ENCODE peak calls at places on chromosomes 4 and X, in ten cellular contexts. F is uterus, G is cardiac muscle cell, N is transverse colon, P is WERI-Rb-1, K is HepG2, C is heart left ventricle, R is HCT116, Q is thoracic aorta, B is suprapubic skin. L is an unnamed sample. For H3K27me3, the result is how much of the 10 kb centered on the place peaks cover.

GRCh38 chr4:14562901-14563300 is 439.4 kb upstream of the CPEB2 start:
- DNase-seq in F (no peak), G (no peak), N (no peak), P (no peak), K (no peak), C (no peak), R (no peak), Q (no peak), B (no peak), L (no peak)

GRCh38 chr4:156673483-156673882 is 298.1 kb downstream of the PDGFC start:
- DNase-seq in F (no peak), G (no peak), N (no peak), P (no peak), K (no peak), C (no peak), R (no peak), Q (no peak), B (no peak), L (no peak)

GRCh38 chr4:8427761-8428287 is 12.7 kb downstream of the ACOX3 start:
- DNase-seq in F (no peak), G (peak), N (peak), P (no peak), K (peak), C (peak), R (no peak), Q (peak), B (no peak), L (no peak)

GRCh38 chr4:41160010-41160789 is 54.1 kb downstream of the APBB2 start:
- DNase-seq in F (peak), G (no peak), N (no peak), P (peak), K (no peak), C (no peak), R (peak), Q (no peak), B (no peak), L (no peak)

GRCh38 chr4:154727540-154727939 is 16.3 kb upstream of the LRAT start:
- DNase-seq in F (no peak), G (no peak), N (no peak), P (no peak), K (peak), C (no peak), R (no peak), Q (no peak), B (no peak), L (no peak)

GRCh38 chr4:181685461-181685860 is 557.7 kb upstream of the TENM3 start:
- DNase-seq in F (no peak), G (no peak), N (no peak), P (no peak), K (no peak), C (no peak), R (no peak), Q (no peak), B (no peak), L (no peak)

GRCh38 chr4:108068422-108068821 is 78.7 kb downstream of the HADH start:
- DNase-seq in F (no peak), G (no peak), N (no peak), P (no peak), K (no peak), C (no peak), R (no peak), Q (no peak), B (no peak), L (no peak)

GRCh38 chr4:104393649-104394048 is 101.0 kb downstream of the CXXC4 start:
- DNase-seq in F (no peak), G (no peak), N (no peak), P (no peak), K (no peak), C (no peak), R (no peak), Q (no peak), B (no peak), L (no peak)

GRCh38 chr4:5821665-5822358 is 71.1 kb downstream of the CRMP1 start:
- DNase-seq in F (no peak), G (peak), N (no peak), P (peak), K (no peak), C (no peak), R (peak), Q (no peak), B (no peak), L (peak)

DNA sequence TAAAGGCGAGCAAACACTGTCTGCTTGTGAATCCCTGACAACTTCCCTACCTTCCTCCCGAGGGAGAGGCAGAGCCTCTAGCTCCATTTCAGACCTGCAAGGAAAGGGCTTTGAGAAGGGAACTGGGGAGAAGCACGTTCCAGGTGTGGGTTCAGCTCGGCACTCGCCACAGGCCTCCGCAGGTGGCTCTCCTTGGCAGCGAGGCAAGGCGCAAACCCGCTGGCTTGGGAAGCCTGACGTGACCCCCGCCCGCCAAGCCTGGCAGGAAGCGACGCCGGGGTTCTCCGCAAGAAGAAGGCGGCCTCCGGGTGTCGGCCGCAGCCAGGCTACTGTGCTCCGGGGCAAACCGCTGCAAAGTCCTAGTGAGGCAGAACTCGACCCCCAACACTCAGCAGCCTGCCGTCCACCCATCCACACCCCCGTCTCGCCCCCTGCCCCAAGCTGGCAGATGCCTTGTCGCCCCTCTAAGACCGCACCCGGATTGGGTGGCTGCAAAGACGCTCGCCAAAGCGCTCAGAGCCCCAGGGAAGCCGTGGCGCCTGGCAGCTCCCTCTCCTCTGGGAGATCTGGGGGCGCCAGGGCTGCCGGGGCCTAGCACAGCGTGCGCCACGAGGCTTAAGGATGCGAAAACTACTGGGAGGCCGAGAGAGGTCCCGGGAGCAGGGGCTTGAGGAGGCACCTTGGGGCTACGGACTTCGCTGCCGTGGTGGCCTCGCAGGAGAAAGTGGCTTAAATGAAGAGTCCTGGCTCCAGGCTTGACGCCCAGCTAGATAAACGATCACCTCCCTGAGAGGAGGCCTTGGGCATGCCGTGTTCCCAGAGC is 21.8 kb downstream of the NKX3-2 start:
- DNase-seq in F (no peak), G (no peak), N (no peak), P (no peak), K (no peak), C (no peak), R (no peak), Q (no peak), B (no peak), L (no peak)
- H3K27me3 ChIP-seq in F (under half), G (half or more), N (half or more), P (under half), K (under half), C (half or more), R (under half), Q (under half), B (half or more), L (half or more)

DNA sequence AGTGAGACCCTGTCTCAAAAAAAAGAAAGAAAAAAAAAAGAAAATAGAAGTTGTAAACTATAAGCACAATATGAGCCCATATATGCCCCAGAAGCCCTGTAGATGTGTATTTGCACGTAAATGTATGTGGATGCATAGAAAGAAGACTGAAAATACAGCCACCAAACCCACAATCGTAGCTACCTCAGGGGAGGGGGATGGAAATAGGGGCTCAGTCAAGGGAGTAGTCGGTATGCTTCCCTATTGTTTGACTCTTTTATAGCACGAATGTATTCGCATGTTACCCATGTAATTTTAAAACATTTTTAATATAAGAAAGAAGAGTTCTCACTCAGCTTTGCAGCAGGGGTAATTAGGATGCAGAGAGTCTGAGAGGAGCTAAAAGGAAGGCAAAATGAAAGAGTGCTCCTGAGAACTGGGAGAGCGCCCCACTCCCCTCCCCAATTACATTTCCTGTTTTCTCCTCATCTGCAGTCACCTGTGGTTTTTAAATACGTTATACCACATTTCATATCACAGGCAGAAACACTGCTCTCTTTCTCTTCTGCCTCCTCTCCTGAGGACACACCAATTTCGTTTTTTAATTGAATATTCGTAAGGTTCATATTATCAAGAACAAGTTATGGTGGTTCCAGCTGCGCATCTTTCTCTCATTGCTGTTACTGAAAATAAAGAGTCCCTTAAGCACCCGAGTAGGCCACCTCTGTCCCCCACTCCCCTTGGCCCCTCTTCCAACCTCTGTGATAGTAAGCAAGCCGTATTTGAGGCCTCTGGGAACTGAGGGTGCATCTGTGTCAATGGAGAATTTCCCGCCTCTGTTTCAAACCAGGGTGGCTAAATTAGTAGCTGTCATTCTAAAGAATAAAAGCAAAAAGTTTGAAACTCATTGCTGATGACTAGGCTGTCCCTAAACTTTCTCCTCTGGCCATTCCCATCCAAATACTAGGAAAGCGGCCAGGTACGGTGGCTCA is 10.7 kb downstream of the SEPTIN6 start:
- DNase-seq in F (no peak), G (no peak), N (no peak), P (no peak), K (no peak), C (no peak), R (no peak), Q (no peak), B (no peak), L (no peak)
- H3K4me3 ChIP-seq in F (no peak), G (no peak), N (no peak), P (no peak), K (no peak), C (no peak), R (no peak), Q (no peak), B (no peak), L (no peak)

GRCh38 chr4:3075652-3075981 is 1.1 kb downstream of the HTT start:
- DNase-seq in F (no peak), G (no peak), N (no peak), P (no peak), K (no peak), C (no peak), R (no peak), Q (no peak), B (no peak), L (no peak)

GRCh38 chr4:3071811-3072210 is 2.5 kb downstream of the HTT-AS start:
- DNase-seq in F (no peak), G (no peak), N (no peak), P (peak), K (no peak), C (no peak), R (no peak), Q (no peak), B (no peak), L (no peak)

GRCh38 chr4:3074846-3075651 is 568 bp downstream of the HTT start:
- DNase-seq in F (peak), G (peak), N (peak), P (peak), K (peak), C (peak), R (peak), Q (no peak), B (peak), L (peak)

GRCh38 chr4:3074078-3074845 is at the start of the genes HTT and HTT-AS:
- DNase-seq in F (peak), G (peak), N (peak), P (peak), K (peak), C (peak), R (peak), Q (peak), B (peak), L (peak)

DNA sequence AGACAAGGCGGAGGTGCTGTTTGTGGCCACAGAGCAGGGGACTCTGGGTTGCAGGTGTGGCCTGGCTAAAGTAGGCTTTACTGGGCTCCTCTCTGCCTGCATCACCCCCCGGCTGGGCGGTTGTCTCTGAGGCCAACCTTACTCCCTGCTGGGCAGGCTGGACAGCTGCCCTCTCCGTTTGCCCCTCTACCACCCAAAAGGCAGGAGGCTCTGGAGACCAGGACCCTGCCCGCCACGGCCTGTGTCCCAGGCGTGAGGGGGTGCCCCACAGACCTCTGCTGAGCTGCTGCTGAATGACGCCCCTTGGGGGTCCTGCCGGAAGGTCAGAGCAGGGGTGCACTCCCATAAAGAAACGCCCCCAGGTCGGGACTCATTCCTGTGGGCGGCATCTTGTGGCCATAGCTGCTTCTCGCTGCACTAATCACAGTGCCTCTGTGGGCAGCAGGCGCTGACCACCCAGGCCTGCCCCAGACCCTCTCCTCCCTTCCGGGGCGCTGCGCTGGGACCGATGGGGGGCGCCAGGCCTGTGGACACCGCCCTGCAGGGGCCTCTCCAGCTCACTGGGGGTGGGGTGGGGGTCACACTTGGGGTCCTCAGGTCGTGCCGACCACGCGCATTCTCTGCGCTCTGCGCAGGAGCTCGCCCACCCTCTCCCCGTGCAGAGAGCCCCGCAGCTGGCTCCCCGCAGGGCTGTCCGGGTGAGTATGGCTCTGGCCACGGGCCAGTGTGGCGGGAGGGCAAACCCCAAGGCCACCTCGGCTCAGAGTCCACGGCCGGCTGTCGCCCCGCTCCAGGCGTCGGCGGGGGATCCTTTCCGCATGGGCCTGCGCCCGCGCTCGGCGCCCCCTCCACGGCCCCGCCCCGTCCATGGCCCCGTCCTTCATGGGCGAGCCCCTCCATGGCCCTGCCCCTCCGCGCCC is 920 bp downstream of the HTT-AS start:
- DNase-seq in F (no peak), G (peak), N (no peak), P (peak), K (peak), C (no peak), R (no peak), Q (no peak), B (peak), L (no peak)
- TF ChIP-seq CTCF in F (no peak), G (peak), N (no peak), P (peak), K (peak), C (no peak), R (no peak), Q (no peak), B (no peak), L (peak)

GRCh38 chr4:110625593-110626292 is 2.9 kb upstream of the PITX2 start:
- DNase-seq in F (no peak), G (no peak), N (no peak), P (no peak), K (no peak), C (no peak), R (no peak), Q (no peak), B (no peak), L (no peak)

GRCh38 chr4:110623710-110624015 is 786 bp upstream of the PITX2 start:
- DNase-seq in F (no peak), G (no peak), N (no peak), P (no peak), K (no peak), C (no peak), R (no peak), Q (no peak), B (no peak), L (no peak)

GRCh38 chr4:110624904-110625494 is 2.1 kb upstream of the PITX2 start:
- DNase-seq in F (no peak), G (no peak), N (no peak), P (no peak), K (no peak), C (no peak), R (no peak), Q (no peak), B (no peak), L (no peak)

GRCh38 chr4:110622841-110623709 is at the start of gene PITX2:
- DNase-seq in F (peak), G (peak), N (peak), P (peak), K (no peak), C (peak), R (peak), Q (no peak), B (peak), L (peak)

DNA sequence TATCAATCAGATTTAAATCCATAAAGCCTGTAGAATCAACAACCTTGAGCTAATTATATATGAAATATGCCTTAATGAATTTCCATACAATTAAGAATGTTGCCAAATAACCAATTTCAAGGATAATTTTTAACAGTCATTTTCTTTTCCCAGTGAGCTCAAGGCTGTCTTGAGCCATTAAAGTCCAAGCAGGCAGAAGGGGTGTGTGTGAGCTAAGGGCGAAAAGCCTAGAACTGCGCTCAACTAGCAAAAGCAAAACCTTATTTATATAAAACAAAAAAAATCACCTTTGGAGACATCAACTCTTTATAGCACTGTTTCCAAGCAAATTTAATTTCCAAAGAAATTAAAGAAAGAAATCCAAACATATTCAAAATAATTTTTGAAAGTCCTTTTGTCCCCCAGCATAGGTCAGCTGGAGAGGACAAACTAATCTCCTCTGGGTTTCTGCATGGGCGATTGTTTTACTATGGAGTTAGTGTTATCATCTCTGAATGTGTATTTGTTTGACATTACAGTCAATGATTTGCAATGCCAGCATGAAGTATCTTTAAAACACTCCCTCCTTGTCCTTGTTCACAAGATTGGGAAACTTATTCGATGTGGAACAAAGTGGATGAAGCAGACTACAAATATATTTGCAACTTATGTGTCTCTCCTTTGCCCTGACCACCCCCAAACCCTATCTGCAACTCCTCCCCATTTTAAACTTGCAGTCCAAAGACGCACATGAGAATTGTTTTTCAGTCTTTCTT is 1.3 kb upstream of the PITX2 start:
- DNase-seq in F (no peak), G (no peak), N (no peak), P (no peak), K (no peak), C (no peak), R (no peak), Q (no peak), B (no peak), L (no peak)
- H3K27me3 ChIP-seq in F (under half), G (half or more), N (half or more), P (half or more), K (under half), C (half or more), R (under half), Q (under half), B (half or more), L (half or more)

L was measured in BE2C.